ENCODE peak calls at places on chromosomes 16 and 17, in five cellular contexts. Q is A549, R is glutamatergic neuron, N is heart left ventricle, L is retinal pigment epithelial cell. D is an unnamed sample.

GRCh38 chr16:4534151-4534790 is 4.3 kb downstream of the CDIP1 start:
- DNase-seq in N (no peak), Q (no peak), L (no peak), R (no peak), D (no peak)

GRCh38 chr16:12531937-12532336 is 271.8 kb downstream of the CPPED1 start:
- DNase-seq in Q (no peak), N (peak), L (no peak), R (no peak), D (no peak)

GRCh38 chr16:22977294-22977697 is 163.3 kb downstream of the HS3ST2 start:
- DNase-seq in Q (no peak), N (no peak), L (no peak), R (no peak), D (no peak)

GRCh38 chr16:4345439-4346204 is 5.5 kb downstream of the PAM16 start:
- DNase-seq in N (no peak), L (no peak), Q (no peak), R (no peak), D (no peak)

GRCh38 chr16:88759245-88759975 is 25.6 kb downstream of the PIEZO1 start:
- DNase-seq in N (peak), Q (no peak), L (no peak), R (no peak), D (peak)

GRCh38 chr17:78322858-78323455 is 36.9 kb downstream of the SOCS3 start:
- DNase-seq in N (peak), L (no peak), R (no peak), Q (no peak), D (no peak)

GRCh38 chr17:1109606-1110523 is 69.9 kb downstream of the ABR start:
- DNase-seq in Q (no peak), N (peak), L (no peak), R (peak), D (no peak)

GRCh38 chr17:5533486-5534315 is 47.3 kb downstream of the MIS12 start:
- DNase-seq in R (no peak), Q (no peak), N (no peak), L (no peak), D (no peak)

GRCh38 chr16:86015606-86016005 is 116.6 kb downstream of the IRF8 start:
- DNase-seq in L (no peak), R (no peak), N (no peak), Q (no peak), D (no peak)

GRCh38 chr16:19868421-19868820 is 16.2 kb downstream of the GPRC5B start:
- DNase-seq in L (no peak), Q (no peak), N (no peak), R (no peak), D (no peak)

GRCh38 chr17:66302761-66303626 is 581 bp downstream of the PRKCA start:
- DNase-seq in L (peak), R (peak), N (peak), Q (peak), D (peak)

GRCh38 chr16:1330260-1330914 is 3.1 kb upstream of the BAIAP3 start:
- DNase-seq in L (no peak), N (no peak), Q (no peak), R (peak), D (no peak)

GRCh38 chr17:20010099-20010863 is 1.1 kb downstream of the SPECC1 start:
- DNase-seq in N (no peak), Q (peak), L (peak), R (peak), D (no peak)

GRCh38 chr16:12063435-12063834 is 86.9 kb downstream of the SNX29 start:
- DNase-seq in R (no peak), N (no peak), Q (no peak), L (no peak), D (no peak)

GRCh38 chr16:17301593-17302135 is 169.1 kb downstream of the XYLT1 start:
- DNase-seq in R (no peak), Q (no peak), L (no peak), N (no peak), D (no peak)

GRCh38 chr16:81625544-81626152 is 153.4 kb upstream of the PLCG2 start:
- DNase-seq in N (peak), Q (no peak), R (no peak), L (no peak), D (no peak)

GRCh38 chr17:30590086-30590485 is 112.9 kb downstream of the GOSR1 start:
- DNase-seq in L (no peak), R (no peak), N (no peak), Q (no peak), D (no peak)

GRCh38 chr17:37828313-37829124 is 83.7 kb upstream of the HNF1B start:
- DNase-seq in Q (peak), L (no peak), R (no peak), N (no peak), D (no peak)

GRCh38 chr16:59880626-59881025 is 1146.5 kb upstream of the GOT2 start:
- DNase-seq in N (no peak), R (no peak), L (peak), Q (no peak), D (no peak)

GRCh38 chr17:74380086-74380958 is 13.0 kb downstream of the GPR142 start:
- DNase-seq in N (peak), L (no peak), R (no peak), Q (no peak), D (no peak)

GRCh38 chr17:66966529-66967418 is 2.3 kb downstream of the CACNG4 start:
- DNase-seq in L (no peak), R (peak), N (peak), Q (no peak), D (no peak)

GRCh38 chr16:20839504-20839903 is 33.2 kb downstream of the REXO5 start:
- DNase-seq in N (no peak), L (no peak), R (no peak), Q (no peak), D (no peak)

GRCh38 chr16:4597174-4597573 is 17.5 kb downstream of the UBALD1 start:
- DNase-seq in N (no peak), L (no peak), Q (no peak), R (no peak), D (no peak)

GRCh38 chr17:17694229-17695081 is 13.2 kb downstream of the RAI1 start:
- DNase-seq in L (no peak), R (peak), N (peak), Q (peak), D (peak)

GRCh38 chr17:12256380-12256995 is 235.8 kb downstream of the MAP2K4 start:
- DNase-seq in R (peak), N (no peak), Q (peak), L (peak), D (peak)

GRCh38 chr17:63405741-63406261 is 40.3 kb downstream of the CYB561 start:
- DNase-seq in Q (peak), R (no peak), N (no peak), L (peak), D (no peak)

GRCh38 chr17:70859829-70860228 is 690.5 kb downstream of the KCNJ2 start:
- DNase-seq in R (no peak), L (no peak), Q (no peak), N (no peak), D (no peak)

GRCh38 chr17:19482571-19482970 is 51.1 kb upstream of the SLC47A1 start:
- DNase-seq in N (no peak), L (no peak), Q (no peak), R (no peak), D (no peak)

GRCh38 chr16:89965447-89966225 is 17.1 kb downstream of the DEF8 start:
- DNase-seq in Q (no peak), R (no peak), L (no peak), N (no peak), D (no peak)

GRCh38 chr16:54062361-54063346 is 223.9 kb downstream of the IRX3 start:
- DNase-seq in L (no peak), Q (no peak), N (no peak), R (peak), D (no peak)
- TF ChIP-seq CTCF in L (no peak), Q (no peak), N (no peak), R (no peak), D (no peak)

GRCh38 chr17:79803421-79803996 is 6.6 kb upstream of the CBX8 start:
- DNase-seq in L (no peak), Q (no peak), R (no peak), N (no peak), D (no peak)
- TF ChIP-seq CTCF in L (no peak), Q (no peak), R (no peak), N (no peak), D (no peak)

DNA sequence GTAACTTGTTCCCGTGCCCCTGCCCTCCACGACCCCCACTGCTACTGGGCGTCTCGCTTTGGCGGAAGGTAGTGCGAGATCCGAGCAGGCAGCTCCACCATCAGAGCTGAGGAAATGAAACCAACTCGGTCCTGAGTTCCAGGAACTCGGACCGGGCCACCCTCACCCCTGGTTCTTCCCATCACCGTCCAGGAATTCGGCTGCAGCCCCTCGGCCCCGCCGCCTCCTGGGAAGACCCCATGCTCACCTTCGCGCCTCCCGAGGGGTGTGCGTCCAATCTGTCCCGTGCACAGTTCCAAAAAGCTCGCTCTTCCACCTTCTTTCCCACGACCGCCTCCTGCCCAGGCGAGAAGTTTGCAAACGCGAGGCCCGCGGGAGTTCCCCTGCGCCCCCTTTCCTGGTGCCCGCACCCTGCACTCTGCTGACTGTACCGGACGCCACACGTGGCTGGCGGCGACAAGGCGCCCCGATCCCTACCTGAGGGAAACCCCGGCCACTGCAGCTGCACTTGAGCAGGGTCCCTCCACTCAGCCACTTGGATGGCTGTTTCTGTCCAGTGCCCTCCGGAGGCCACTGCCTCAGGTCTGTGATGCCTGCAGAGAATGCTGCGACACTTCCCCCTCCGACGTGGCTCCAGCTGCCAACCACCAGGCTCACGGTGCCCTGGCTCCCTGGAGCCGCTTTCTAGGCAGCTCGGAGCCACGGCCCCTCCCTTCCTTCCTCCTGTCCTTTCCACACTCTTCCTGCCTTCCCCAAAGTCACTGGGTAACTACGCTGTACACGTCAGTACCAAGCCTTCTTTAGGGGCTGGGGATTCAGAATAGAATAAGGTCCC is at the start of gene MLKL:
- DNase-seq in Q (peak), R (peak), N (peak), L (no peak), D (no peak)
- TF ChIP-seq CTCF in Q (no peak), R (no peak), N (no peak), L (no peak), D (no peak)

GRCh38 chr17:9002236-9002609 is 19.1 kb upstream of the NTN1 start:
- DNase-seq in Q (no peak), L (no peak), N (no peak), R (peak), D (peak)

GRCh38 chr17:9004132-9004960 is 17.0 kb upstream of the NTN1 start:
- DNase-seq in L (no peak), N (no peak), R (no peak), Q (no peak), D (peak)

GRCh38 chr17:9003355-9004131 is 17.8 kb upstream of the NTN1 start:
- DNase-seq in Q (no peak), N (no peak), R (peak), L (no peak), D (peak)

GRCh38 chr17:9001539-9001938 is 19.8 kb upstream of the NTN1 start:
- DNase-seq in L (no peak), R (no peak), Q (no peak), N (no peak), D (no peak)

GRCh38 chr17:9002610-9003354 is 18.5 kb upstream of the NTN1 start:
- DNase-seq in Q (peak), L (no peak), R (peak), N (peak), D (peak)
- TF ChIP-seq CTCF in Q (peak), L (peak), R (peak), N (peak), D (peak)

DNA sequence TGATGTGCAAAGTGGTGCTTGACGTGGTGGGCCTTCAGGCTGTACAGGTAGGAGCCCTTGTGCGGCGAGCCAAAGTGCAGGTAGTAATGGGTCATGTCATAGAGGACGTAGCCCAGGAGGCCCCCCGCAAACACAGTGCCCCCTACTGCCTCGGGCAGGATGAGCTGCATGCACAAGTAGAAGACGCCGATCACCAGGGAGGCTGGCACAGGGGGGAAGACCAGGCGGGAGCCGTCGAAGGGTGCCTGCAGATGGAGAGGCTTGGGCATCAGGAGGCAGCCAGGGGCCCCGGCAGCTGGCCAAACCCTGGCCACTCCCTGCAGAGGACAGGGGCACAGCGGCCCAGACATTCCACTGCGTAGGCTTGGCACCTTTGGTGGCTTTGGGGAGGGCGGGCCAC is 15.7 kb upstream of the MLKL start:
- DNase-seq in R (no peak), N (no peak), L (no peak), Q (no peak), D (no peak)
- TF ChIP-seq CTCF in R (no peak), N (no peak), L (no peak), Q (no peak), D (no peak)

GRCh38 chr17:71985111-71986039 is 135.4 kb upstream of the SOX9 start:
- DNase-seq in R (no peak), L (no peak), N (no peak), Q (no peak), D (no peak)

GRCh38 chr17:71980171-71980570 is 140.6 kb upstream of the SOX9 start:
- DNase-seq in R (no peak), L (no peak), Q (no peak), N (no peak), D (no peak)

GRCh38 chr17:71987634-71988033 is 133.2 kb upstream of the SOX9 start:
- DNase-seq in L (no peak), Q (no peak), R (no peak), N (no peak), D (no peak)

GRCh38 chr17:71986886-71987285 is 133.9 kb upstream of the SOX9 start:
- DNase-seq in L (no peak), N (no peak), Q (no peak), R (no peak), D (no peak)

DNA sequence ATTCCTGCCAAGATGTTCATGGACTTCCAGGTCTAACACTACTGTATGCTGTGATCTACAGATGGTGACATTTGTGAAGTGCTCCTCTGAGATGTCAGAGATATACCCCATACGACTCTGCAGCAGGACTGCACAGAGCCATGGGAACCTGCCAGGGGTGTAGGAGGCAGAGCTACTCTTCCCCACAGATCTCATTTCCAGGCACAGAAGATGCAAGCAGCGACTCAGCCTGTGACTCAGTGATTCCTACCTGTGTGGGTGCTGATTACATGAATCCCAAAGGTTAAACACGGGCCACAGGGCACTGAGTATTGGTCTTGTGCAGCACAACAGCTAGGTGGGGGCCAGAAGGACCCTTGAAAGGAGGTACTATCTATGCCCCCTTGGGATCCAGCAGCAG is 137.0 kb upstream of the SOX9 start:
- DNase-seq in L (no peak), N (no peak), Q (no peak), R (no peak), D (no peak)
- TF ChIP-seq CTCF in L (no peak), N (no peak), Q (no peak), R (no peak), D (no peak)

D was measured in nephron progenitor cell.